ENCODE peak calls at places on chromosomes 3 and 15, in nine cellular contexts. H is right lobe of liver; O is K562; E is iPS DF 6.9; Y is adipocyte; T is upper lobe of right lung; A is neural progenitor cell; F is CD8-positive, alpha-beta memory T cell; U is thoracic aorta. W is an unnamed sample. For H3K4me1, the result is how much of the 10 kb centered on the place peaks cover.

GRCh38 chr3:20064796-20065564 is 24.7 kb downstream of the KAT2B start:
- DNase-seq in U (no peak), F (no peak), T (no peak), O (no peak), E (no peak), Y (no peak), H (no peak), A (no peak), W (peak)

GRCh38 chr3:191385101-191385500 is 54.8 kb upstream of the UTS2B start:
- DNase-seq in T (no peak), E (no peak), U (no peak), F (no peak), H (no peak), A (no peak), Y (no peak), O (no peak), W (no peak)

GRCh38 chr15:39719109-39719508 is 63.5 kb downstream of the FSIP1 start:
- DNase-seq in Y (no peak), A (no peak), E (no peak), T (no peak), U (no peak), F (no peak), O (no peak), H (no peak), W (no peak)

GRCh38 chr3:177426151-177426904 is 229.0 kb upstream of the TBL1XR1 start:
- DNase-seq in U (no peak), A (no peak), F (no peak), H (no peak), O (no peak), T (no peak), Y (peak), E (no peak), W (no peak)

GRCh38 chr3:172074027-172074426 is 34.6 kb downstream of the FNDC3B start:
- DNase-seq in F (no peak), T (no peak), Y (no peak), H (no peak), E (no peak), A (no peak), O (no peak), U (no peak), W (no peak)

GRCh38 chr3:101900316-101900715 is 51.0 kb downstream of the NFKBIZ start:
- DNase-seq in U (no peak), F (no peak), A (no peak), T (no peak), O (no peak), H (no peak), Y (no peak), E (no peak), W (peak)

GRCh38 chr3:168081171-168081771 is 14.5 kb downstream of the GOLIM4 start:
- DNase-seq in T (no peak), E (no peak), O (no peak), H (no peak), A (no peak), F (no peak), U (no peak), Y (no peak), W (no peak)

GRCh38 chr3:106421928-106422327 is 553.1 kb upstream of the CBLB start:
- DNase-seq in Y (peak), U (no peak), F (no peak), H (no peak), T (no peak), O (no peak), A (no peak), E (no peak), W (no peak)

GRCh38 chr15:84908564-84908963 is 24.1 kb downstream of the SLC28A1 start:
- DNase-seq in H (no peak), A (no peak), U (no peak), E (no peak), F (no peak), O (no peak), T (no peak), Y (no peak), W (no peak)

GRCh38 chr3:56667973-56668579 is 15.0 kb downstream of the TASOR start:
- DNase-seq in F (peak), U (no peak), T (no peak), O (no peak), E (no peak), H (no peak), A (no peak), Y (no peak), W (peak)

GRCh38 chr15:99100245-99101173 is 4.4 kb upstream of the SYNM start:
- DNase-seq in O (peak), Y (peak), U (no peak), E (no peak), F (no peak), H (peak), A (peak), T (peak), W (peak)

GRCh38 chr15:88020806-88021205 is 235.7 kb downstream of the NTRK3 start:
- DNase-seq in O (no peak), H (no peak), Y (no peak), F (no peak), E (no peak), U (no peak), A (no peak), T (no peak), W (no peak)

GRCh38 chr3:90062018-90062417 is 954.6 kb downstream of the EPHA3 start:
- DNase-seq in E (no peak), H (no peak), T (no peak), F (no peak), O (no peak), U (no peak), A (no peak), Y (peak), W (peak)

GRCh38 chr3:105806361-105806760 is 62.5 kb downstream of the CBLB start:
- DNase-seq in Y (peak), T (no peak), H (no peak), F (peak), O (peak), E (no peak), A (no peak), U (no peak), W (peak)

GRCh38 chr15:100944237-100944875 is 25.2 kb downstream of the LRRK1 start:
- DNase-seq in Y (peak), T (no peak), U (no peak), F (no peak), E (no peak), A (no peak), H (no peak), O (no peak), W (no peak)

GRCh38 chr3:4416961-4417360 is 50.1 kb downstream of the SUMF1 start:
- DNase-seq in O (no peak), H (no peak), A (no peak), E (no peak), T (no peak), Y (no peak), U (peak), F (no peak), W (peak)

GRCh38 chr3:149654188-149654601 is 3.6 kb downstream of the WWTR1 start:
- DNase-seq in E (no peak), O (no peak), Y (peak), A (no peak), F (no peak), U (no peak), T (no peak), H (no peak), W (peak)

GRCh38 chr15:59258317-59258716 is 51.7 kb downstream of the LDHAL6B start:
- DNase-seq in E (no peak), O (no peak), Y (no peak), U (no peak), F (no peak), T (no peak), H (no peak), A (no peak), W (no peak)

GRCh38 chr3:171018151-171018935 is 8.2 kb downstream of the SLC2A2 start:
- DNase-seq in O (no peak), E (peak), F (no peak), U (no peak), H (no peak), A (peak), T (no peak), Y (peak), W (no peak)

GRCh38 chr3:29202368-29202767 is 78.5 kb upstream of the RBMS3 start:
- DNase-seq in T (no peak), Y (no peak), H (no peak), F (no peak), O (no peak), A (no peak), E (no peak), U (no peak), W (no peak)

GRCh38 chr15:69976366-69976994 is 121.2 kb downstream of the TLE3 start:
- DNase-seq in H (no peak), Y (peak), E (no peak), U (no peak), F (peak), T (no peak), A (peak), O (peak), W (peak)

GRCh38 chr3:15820911-15821310 is 23.1 kb upstream of the ANKRD28 start:
- DNase-seq in T (no peak), O (no peak), E (no peak), H (no peak), Y (peak), A (no peak), U (no peak), F (no peak), W (no peak)

GRCh38 chr3:51675201-51675611 is 4.2 kb downstream of the TEX264 start:
- DNase-seq in A (no peak), H (no peak), O (no peak), Y (peak), F (no peak), E (no peak), T (peak), U (no peak), W (peak)

GRCh38 chr3:51676102-51676640 is 5.1 kb downstream of the TEX264 start:
- DNase-seq in T (peak), E (no peak), O (no peak), F (no peak), H (peak), Y (no peak), U (no peak), A (no peak), W (no peak)

GRCh38 chr3:51672083-51672475 is 1.0 kb downstream of the TEX264 start:
- DNase-seq in O (no peak), T (no peak), U (no peak), F (no peak), Y (no peak), A (no peak), H (peak), E (no peak), W (peak)

GRCh38 chr3:51673181-51673801 is 2.2 kb downstream of the TEX264 start:
- DNase-seq in Y (no peak), A (peak), O (no peak), F (no peak), E (no peak), T (peak), H (no peak), U (no peak), W (no peak)

DNA sequence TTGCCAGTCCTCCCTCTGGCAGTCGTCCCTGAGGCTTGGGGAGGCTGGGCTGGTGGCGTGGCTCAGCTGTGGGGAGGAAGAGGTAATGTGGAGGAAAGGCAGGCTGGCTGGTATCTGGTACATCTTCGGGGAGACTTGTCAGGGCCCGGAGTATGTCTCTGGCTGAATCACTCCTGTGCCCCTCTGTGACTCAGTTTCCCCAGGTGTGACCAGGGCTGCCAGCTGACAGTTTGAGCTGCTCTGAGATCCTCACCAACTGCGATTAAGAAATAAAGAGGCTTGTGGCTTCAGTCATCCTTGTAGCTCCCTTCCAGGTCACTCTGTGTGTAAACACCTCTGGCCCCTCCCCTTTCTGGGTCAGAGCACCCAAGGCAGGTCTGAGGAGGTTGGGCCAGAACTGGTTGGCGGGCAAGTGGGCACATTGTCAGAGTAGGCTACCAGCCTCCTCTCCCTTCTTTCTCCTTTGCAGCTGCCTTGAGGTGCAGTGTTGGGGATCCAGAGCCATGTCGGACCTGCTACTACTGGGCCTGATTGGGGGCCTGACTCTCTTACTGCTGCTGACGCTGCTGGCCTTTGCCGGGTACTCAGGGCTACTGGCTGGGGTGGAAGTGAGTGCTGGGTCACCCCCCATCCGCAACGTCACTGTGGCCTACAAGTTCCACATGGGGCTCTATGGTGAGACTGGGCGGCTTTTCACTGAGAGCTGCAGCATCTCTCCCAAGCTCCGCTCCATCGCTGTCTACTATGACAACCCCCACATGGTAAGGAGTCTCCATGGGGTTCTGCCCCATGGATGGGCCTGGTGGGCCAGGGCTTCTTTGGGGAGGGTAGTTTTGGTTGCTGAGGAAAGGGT is 3.0 kb downstream of the TEX264 start:
- DNase-seq in Y (no peak), H (peak), F (no peak), E (no peak), O (no peak), T (peak), A (no peak), U (no peak), W (no peak)
- H3K4me1 ChIP-seq in Y (under half), H (under half), F (half or more), E (under half), O (under half), T (under half), A (under half), U (under half), W (half or more)

GRCh38 chr15:92907880-92908279 is 7.8 kb downstream of the CHD2 start:
- DNase-seq in H (no peak), F (no peak), Y (peak), T (no peak), O (no peak), E (no peak), U (peak), A (no peak), W (peak)
- H3K4me1 ChIP-seq in H (under half), F (half or more), Y (half or more), T (half or more), O (under half), E (under half), U (half or more), A (under half), W (under half)

DNA sequence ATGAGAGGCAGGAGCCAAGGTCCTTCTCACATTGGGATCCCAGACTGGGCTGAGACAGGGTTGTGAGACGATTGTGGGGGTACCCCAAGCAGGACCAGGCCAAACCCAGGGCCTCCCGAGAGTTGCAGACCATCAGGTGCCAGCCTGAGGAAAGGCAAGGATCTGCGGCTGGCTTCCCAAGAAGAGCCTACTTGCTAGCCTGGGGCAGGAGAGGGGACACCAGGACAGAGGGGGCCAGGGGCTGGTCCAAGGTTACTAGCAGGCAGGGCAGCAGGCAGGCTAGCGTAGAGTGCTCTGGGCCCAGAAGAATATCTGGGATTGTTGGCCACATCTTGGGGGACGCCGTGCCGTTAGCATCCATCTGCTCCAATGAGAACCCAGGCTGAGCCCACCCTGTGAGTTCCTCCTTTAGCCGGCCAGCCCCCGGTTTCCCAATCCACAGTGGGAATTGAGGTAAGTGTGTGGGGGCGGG is 546 bp downstream of the CISH start:
- DNase-seq in H (no peak), F (no peak), U (no peak), Y (no peak), A (no peak), O (no peak), T (no peak), E (no peak), W (no peak)
- H3K4me1 ChIP-seq in H (under half), F (half or more), U (under half), Y (under half), A (under half), O (under half), T (half or more), E (under half), W (under half)

GRCh38 chr15:83503595-83504364 is 56.6 kb downstream of the SH3GL3 start:
- DNase-seq in E (no peak), A (no peak), T (no peak), H (no peak), F (no peak), Y (no peak), U (no peak), O (peak), W (no peak)
- H3K4me1 ChIP-seq in E (under half), A (under half), T (under half), H (under half), F (under half), Y (under half), U (under half), O (under half), W (under half)

GRCh38 chr3:73028803-73029202 is 32.2 kb downstream of the PPP4R2 start:
- DNase-seq in O (no peak), T (no peak), A (no peak), Y (no peak), E (no peak), F (no peak), U (no peak), H (no peak), W (no peak)
- H3K4me1 ChIP-seq in O (under half), T (under half), A (under half), Y (under half), E (under half), F (half or more), U (under half), H (under half), W (under half)